ENCODE peak calls at places on chromosomes 11 and 22, in seven cellular contexts. One of them, this sample, is unnamed. For H3K4me1, the result is how much of the 10 kb centered on the place peaks cover.

GRCh38 chr11:65051389-65051858 is 6.9 kb downstream of the NAALADL1 start:
- DNase-seq in fibroblast of lung: no peak
- DNase-seq in adrenal gland: no peak
- DNase-seq in OCI-LY7: no peak
- DNase-seq in Panc1: no peak
- DNase-seq in lower lobe of right lung: no peak
- DNase-seq in pancreas: no peak
- DNase-seq in this sample: no peak

GRCh38 chr11:80477178-80477577 is 1036.3 kb upstream of the TENM4 start:
- DNase-seq in fibroblast of lung: no peak
- DNase-seq in adrenal gland: no peak
- DNase-seq in lower lobe of right lung: no peak
- DNase-seq in OCI-LY7: no peak
- DNase-seq in pancreas: no peak
- DNase-seq in Panc1: no peak
- DNase-seq in this sample: no peak

GRCh38 chr11:134761361-134761760 is 349.3 kb upstream of the B3GAT1 start:
- DNase-seq in fibroblast of lung: no peak
- DNase-seq in pancreas: no peak
- DNase-seq in Panc1: no peak
- DNase-seq in lower lobe of right lung: no peak
- DNase-seq in OCI-LY7: no peak
- DNase-seq in adrenal gland: no peak
- DNase-seq in this sample: no peak

GRCh38 chr11:107606122-107606521 is 15.2 kb downstream of the ELMOD1 start:
- DNase-seq in pancreas: no peak
- DNase-seq in adrenal gland: no peak
- DNase-seq in lower lobe of right lung: no peak
- DNase-seq in fibroblast of lung: no peak
- DNase-seq in OCI-LY7: no peak
- DNase-seq in Panc1: no peak
- DNase-seq in this sample: no peak

GRCh38 chr22:19824197-19825015 is 30.3 kb downstream of the GNB1L start:
- DNase-seq in lower lobe of right lung: peak
- DNase-seq in adrenal gland: peak
- DNase-seq in pancreas: no peak
- DNase-seq in fibroblast of lung: no peak
- DNase-seq in OCI-LY7: no peak
- DNase-seq in Panc1: no peak
- DNase-seq in this sample: peak

GRCh38 chr11:34274712-34275398 is 83.0 kb downstream of the ABTB2 start:
- DNase-seq in pancreas: peak
- DNase-seq in Panc1: no peak
- DNase-seq in lower lobe of right lung: peak
- DNase-seq in adrenal gland: peak
- DNase-seq in fibroblast of lung: peak
- DNase-seq in OCI-LY7: no peak
- DNase-seq in this sample: peak

GRCh38 chr11:76512851-76513653 is 68.2 kb downstream of the EMSY start:
- DNase-seq in adrenal gland: no peak
- DNase-seq in pancreas: no peak
- DNase-seq in lower lobe of right lung: no peak
- DNase-seq in Panc1: no peak
- DNase-seq in fibroblast of lung: peak
- DNase-seq in OCI-LY7: peak
- DNase-seq in this sample: no peak

GRCh38 chr11:68714047-68714856 is 29.9 kb downstream of the GAL start:
- DNase-seq in lower lobe of right lung: no peak
- DNase-seq in OCI-LY7: no peak
- DNase-seq in fibroblast of lung: no peak
- DNase-seq in pancreas: no peak
- DNase-seq in adrenal gland: no peak
- DNase-seq in Panc1: no peak
- DNase-seq in this sample: no peak

GRCh38 chr11:43282607-43283440 is 29.0 kb upstream of the API5 start:
- DNase-seq in Panc1: peak
- DNase-seq in lower lobe of right lung: peak
- DNase-seq in OCI-LY7: peak
- DNase-seq in fibroblast of lung: peak
- DNase-seq in pancreas: no peak
- DNase-seq in adrenal gland: peak
- DNase-seq in this sample: no peak

GRCh38 chr11:106131998-106132397 is 54.5 kb downstream of the AASDHPPT start:
- DNase-seq in adrenal gland: no peak
- DNase-seq in Panc1: no peak
- DNase-seq in fibroblast of lung: no peak
- DNase-seq in pancreas: no peak
- DNase-seq in lower lobe of right lung: no peak
- DNase-seq in OCI-LY7: no peak
- DNase-seq in this sample: no peak

GRCh38 chr11:44138286-44138685 is 42.8 kb downstream of the EXT2 start:
- DNase-seq in OCI-LY7: no peak
- DNase-seq in lower lobe of right lung: no peak
- DNase-seq in fibroblast of lung: no peak
- DNase-seq in pancreas: no peak
- DNase-seq in Panc1: no peak
- DNase-seq in adrenal gland: no peak
- DNase-seq in this sample: no peak

GRCh38 chr11:128957204-128957482 is 14.5 kb upstream of the TP53AIP1 start:
- DNase-seq in pancreas: no peak
- DNase-seq in Panc1: no peak
- DNase-seq in OCI-LY7: no peak
- DNase-seq in fibroblast of lung: no peak
- DNase-seq in adrenal gland: no peak
- DNase-seq in lower lobe of right lung: no peak
- DNase-seq in this sample: no peak

GRCh38 chr22:28328751-28329150 is 350.9 kb downstream of the TTC28 start:
- DNase-seq in fibroblast of lung: no peak
- DNase-seq in pancreas: no peak
- DNase-seq in OCI-LY7: no peak
- DNase-seq in adrenal gland: no peak
- DNase-seq in lower lobe of right lung: no peak
- DNase-seq in Panc1: no peak
- DNase-seq in this sample: no peak

GRCh38 chr22:37994049-37994448 is 9.7 kb upstream of the SOX10 start:
- DNase-seq in lower lobe of right lung: no peak
- DNase-seq in Panc1: no peak
- DNase-seq in OCI-LY7: no peak
- DNase-seq in adrenal gland: no peak
- DNase-seq in fibroblast of lung: no peak
- DNase-seq in pancreas: no peak
- DNase-seq in this sample: no peak

GRCh38 chr11:18633256-18634139 is 644 bp downstream of the SPTY2D1 start:
- DNase-seq in fibroblast of lung: peak
- DNase-seq in adrenal gland: no peak
- DNase-seq in lower lobe of right lung: no peak
- DNase-seq in OCI-LY7: peak
- DNase-seq in pancreas: no peak
- DNase-seq in Panc1: no peak
- DNase-seq in this sample: no peak

GRCh38 chr22:50118557-50119168 is 28.9 kb downstream of the MOV10L1 start:
- DNase-seq in Panc1: no peak
- DNase-seq in OCI-LY7: no peak
- DNase-seq in pancreas: no peak
- DNase-seq in fibroblast of lung: peak
- DNase-seq in adrenal gland: peak
- DNase-seq in lower lobe of right lung: no peak
- DNase-seq in this sample: no peak

GRCh38 chr11:96013459-96014213 is 89.7 kb upstream of the MTMR2 start:
- DNase-seq in pancreas: no peak
- DNase-seq in Panc1: no peak
- DNase-seq in fibroblast of lung: no peak
- DNase-seq in adrenal gland: no peak
- DNase-seq in OCI-LY7: peak
- DNase-seq in lower lobe of right lung: no peak
- DNase-seq in this sample: no peak

GRCh38 chr11:112085822-112086421 is 634 bp downstream of the TIMM8B start:
- DNase-seq in pancreas: peak
- DNase-seq in OCI-LY7: peak
- DNase-seq in adrenal gland: peak
- DNase-seq in fibroblast of lung: peak
- DNase-seq in lower lobe of right lung: no peak
- DNase-seq in Panc1: peak
- DNase-seq in this sample: no peak

GRCh38 chr11:10943968-10944367 is 86.1 kb upstream of the ZBED5 start:
- DNase-seq in Panc1: no peak
- DNase-seq in OCI-LY7: no peak
- DNase-seq in lower lobe of right lung: no peak
- DNase-seq in fibroblast of lung: peak
- DNase-seq in adrenal gland: no peak
- DNase-seq in pancreas: no peak
- DNase-seq in this sample: no peak

DNA sequence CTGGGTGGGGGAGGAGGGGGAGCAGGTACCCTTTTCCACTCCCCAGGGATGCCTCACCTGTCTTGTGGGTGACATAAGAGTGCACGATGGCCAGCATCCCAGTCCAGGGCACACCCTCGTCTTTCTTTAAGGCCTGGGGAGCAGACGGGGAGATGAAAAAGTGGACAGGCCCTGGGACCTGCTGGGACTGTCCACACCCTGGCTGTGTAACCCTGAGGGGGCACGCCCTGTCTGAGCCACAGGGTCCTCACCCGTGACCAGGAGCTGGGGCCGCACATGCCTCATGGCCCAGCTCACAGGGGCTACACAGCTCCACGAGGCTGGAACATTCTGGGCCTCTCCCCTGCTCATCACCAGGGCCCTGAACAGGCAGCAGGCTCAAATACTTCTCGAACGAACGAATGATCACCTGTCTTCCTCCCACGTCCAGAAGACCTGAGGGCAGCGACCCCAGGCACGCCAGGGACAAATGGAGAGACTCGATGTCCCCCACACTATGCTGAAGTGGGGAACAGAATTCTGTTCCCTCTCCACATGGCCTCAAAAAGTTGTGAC is 123.9 kb downstream of the PHF21B start:
- DNase-seq in lower lobe of right lung: no peak
- DNase-seq in fibroblast of lung: no peak
- DNase-seq in Panc1: no peak
- DNase-seq in pancreas: no peak
- DNase-seq in adrenal gland: no peak
- DNase-seq in OCI-LY7: no peak
- DNase-seq in this sample: peak
- TF ChIP-seq CTCF in lower lobe of right lung: no peak
- TF ChIP-seq CTCF in fibroblast of lung: no peak
- TF ChIP-seq CTCF in Panc1: no peak
- TF ChIP-seq CTCF in pancreas: no peak
- TF ChIP-seq CTCF in adrenal gland: no peak
- TF ChIP-seq CTCF in OCI-LY7: no peak
- TF ChIP-seq CTCF in this sample: no peak

DNA sequence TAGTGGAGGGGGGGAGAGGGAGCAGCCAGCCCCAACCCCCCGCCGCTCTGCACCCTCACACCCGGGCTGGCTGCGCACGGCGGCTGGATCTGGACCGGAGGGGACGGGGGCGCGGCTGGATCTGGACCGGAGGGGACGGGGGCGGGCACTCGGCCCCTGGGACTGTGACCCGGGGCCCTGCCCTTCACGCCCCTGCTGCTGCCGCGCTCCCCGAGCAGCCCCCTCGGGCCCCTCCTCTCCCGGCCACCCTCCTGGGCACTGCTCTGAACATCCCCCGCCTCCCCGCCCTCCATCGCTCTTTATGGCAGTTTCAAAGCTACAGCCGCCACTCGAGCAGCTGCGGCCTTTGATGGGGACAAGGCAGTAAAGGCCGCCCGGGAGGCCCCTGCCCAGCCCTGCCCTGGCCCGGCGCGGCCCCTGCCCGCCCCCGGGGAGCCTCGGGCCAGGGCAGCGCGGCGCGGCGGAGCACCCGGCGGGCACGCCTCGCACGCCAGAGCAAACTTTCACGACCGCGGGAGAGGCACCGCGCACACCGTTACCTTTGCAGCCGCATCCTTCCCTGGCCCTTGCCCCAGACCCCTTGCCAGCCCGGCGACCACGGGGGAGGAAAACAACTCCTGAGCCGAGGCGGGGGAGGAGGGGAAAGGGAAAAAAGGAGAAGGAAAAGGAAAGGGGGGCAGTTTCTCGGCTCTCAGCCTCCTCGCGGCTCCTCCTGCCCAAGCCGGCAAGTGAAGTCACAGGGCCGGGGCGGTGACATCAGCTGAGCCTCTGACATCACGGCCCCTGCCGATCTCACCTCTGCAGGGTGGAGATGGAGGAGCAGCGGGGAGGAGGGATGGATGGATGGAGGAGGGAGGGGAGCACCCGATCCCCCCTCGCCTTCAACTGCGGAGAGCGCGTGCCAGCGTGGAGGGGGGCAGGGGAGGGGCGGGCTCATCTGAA is 13.1 kb upstream of the TCF20 start:
- DNase-seq in pancreas: no peak
- DNase-seq in Panc1: no peak
- DNase-seq in adrenal gland: no peak
- DNase-seq in lower lobe of right lung: peak
- DNase-seq in fibroblast of lung: no peak
- DNase-seq in OCI-LY7: no peak
- DNase-seq in this sample: no peak
- H3K4me3 ChIP-seq in pancreas: no peak
- H3K4me3 ChIP-seq in Panc1: no peak
- H3K4me3 ChIP-seq in adrenal gland: no peak
- H3K4me3 ChIP-seq in lower lobe of right lung: peak
- H3K4me3 ChIP-seq in fibroblast of lung: no peak
- H3K4me3 ChIP-seq in OCI-LY7: no peak
- H3K4me3 ChIP-seq in this sample: peak

DNA sequence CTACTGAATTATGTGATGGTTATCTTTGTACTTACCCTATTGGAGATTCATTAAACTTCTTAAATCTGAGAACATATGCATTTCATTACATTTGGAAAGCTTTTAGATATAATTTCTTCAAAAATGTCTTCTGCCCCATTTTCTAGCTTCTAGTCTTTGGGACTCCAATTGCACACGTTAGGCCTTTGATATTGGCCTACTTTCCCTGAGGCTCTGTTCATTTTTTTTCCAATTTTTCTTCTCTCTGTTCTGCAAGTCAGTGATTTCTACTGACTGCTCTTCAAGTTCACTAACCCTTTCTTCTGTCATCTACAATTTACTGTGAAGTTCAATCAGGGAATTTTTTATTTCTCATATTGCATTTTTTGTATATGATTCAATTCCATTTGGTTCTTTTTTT is 43.0 kb downstream of the FZD4 start:
- DNase-seq in Panc1: no peak
- DNase-seq in fibroblast of lung: no peak
- DNase-seq in pancreas: no peak
- DNase-seq in adrenal gland: no peak
- DNase-seq in OCI-LY7: no peak
- DNase-seq in lower lobe of right lung: no peak
- DNase-seq in this sample: no peak
- H3K4me1 ChIP-seq in Panc1: under half
- H3K4me1 ChIP-seq in fibroblast of lung: under half
- H3K4me1 ChIP-seq in pancreas: under half
- H3K4me1 ChIP-seq in adrenal gland: under half
- H3K4me1 ChIP-seq in OCI-LY7: under half
- H3K4me1 ChIP-seq in lower lobe of right lung: under half
- H3K4me1 ChIP-seq in this sample: under half

DNA sequence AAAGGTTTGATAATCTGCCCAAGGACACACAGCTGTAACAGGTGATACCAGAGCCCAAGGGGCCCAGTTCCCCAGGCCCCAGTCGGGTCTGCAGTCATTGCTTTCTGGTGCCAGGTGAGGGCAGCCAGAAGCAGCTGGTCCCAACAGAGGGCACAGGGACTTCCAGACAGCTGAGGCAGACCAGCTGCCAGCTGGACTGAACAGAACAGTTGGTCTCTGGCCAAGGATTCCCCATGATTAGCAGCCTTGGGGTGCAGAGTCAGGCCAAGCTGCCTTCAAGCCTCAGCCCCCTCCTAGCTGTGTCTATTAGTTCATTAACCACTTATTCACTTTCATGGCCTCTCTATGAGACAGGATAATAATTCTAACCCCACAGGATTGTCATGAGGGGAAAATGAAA is 105.5 kb downstream of the RRAS2 start:
- DNase-seq in OCI-LY7: no peak
- DNase-seq in Panc1: no peak
- DNase-seq in pancreas: no peak
- DNase-seq in lower lobe of right lung: no peak
- DNase-seq in fibroblast of lung: peak
- DNase-seq in adrenal gland: no peak
- DNase-seq in this sample: no peak
- TF ChIP-seq CTCF in OCI-LY7: no peak
- TF ChIP-seq CTCF in Panc1: no peak
- TF ChIP-seq CTCF in pancreas: no peak
- TF ChIP-seq CTCF in lower lobe of right lung: no peak
- TF ChIP-seq CTCF in fibroblast of lung: no peak
- TF ChIP-seq CTCF in adrenal gland: no peak
- TF ChIP-seq CTCF in this sample: no peak

This sample was measured in tibial artery.